ENCODE peak calls at places on chromosome 19, in eight cellular contexts. R is OCI-LY7, U is heart right ventricle, Y is foreskin fibroblast, A is hepatocyte, G is PC-3, E is stomach, F is SK-N-SH. Q is an unnamed sample.

GRCh38 chr19:49150106-49150943 is 4.9 kb downstream of the HRC start:
- DNase-seq in F (peak), R (peak), A (peak), E (peak), G (peak), U (peak), Y (peak), Q (peak)

GRCh38 chr19:49415102-49415809 is 8.0 kb downstream of the PTH2 start:
- DNase-seq in A (no peak), U (no peak), Y (no peak), F (no peak), G (no peak), E (no peak), R (peak), Q (peak)

GRCh38 chr19:45363861-45364459 is 6.4 kb downstream of the ERCC2 start:
- DNase-seq in A (no peak), F (no peak), G (no peak), R (no peak), E (no peak), Y (no peak), U (no peak), Q (no peak)

GRCh38 chr19:17327654-17328516 is 6.8 kb downstream of the ANO8 start:
- DNase-seq in R (no peak), F (peak), Y (no peak), G (no peak), A (peak), E (peak), U (no peak), Q (peak)

GRCh38 chr19:40213251-40213793 is 4.9 kb downstream of the TTC9B start:
- DNase-seq in Y (no peak), F (no peak), E (no peak), R (no peak), U (no peak), G (no peak), A (no peak), Q (no peak)

GRCh38 chr19:55645512-55645881 is 2.0 kb downstream of the ZNF581 start:
- DNase-seq in R (no peak), Y (no peak), F (peak), A (no peak), U (no peak), E (no peak), G (no peak), Q (no peak)

GRCh38 chr19:38012290-38012689 is 105.3 kb downstream of the SIPA1L3 start:
- DNase-seq in G (no peak), A (no peak), Y (no peak), U (no peak), R (no peak), F (no peak), E (no peak), Q (no peak)

GRCh38 chr19:39409886-39410619 is 2.4 kb upstream of the PLEKHG2 start:
- DNase-seq in G (no peak), F (peak), Y (peak), A (peak), U (peak), R (peak), E (peak), Q (peak)

GRCh38 chr19:3512562-3512961 is 6.5 kb downstream of the FZR1 start:
- DNase-seq in A (no peak), F (no peak), R (no peak), E (no peak), U (no peak), Y (no peak), G (no peak), Q (no peak)

GRCh38 chr19:1938071-1938470 is 2.9 kb upstream of the CSNK1G2 start:
- DNase-seq in U (no peak), F (no peak), G (no peak), E (no peak), A (no peak), R (no peak), Y (no peak), Q (no peak)

DNA sequence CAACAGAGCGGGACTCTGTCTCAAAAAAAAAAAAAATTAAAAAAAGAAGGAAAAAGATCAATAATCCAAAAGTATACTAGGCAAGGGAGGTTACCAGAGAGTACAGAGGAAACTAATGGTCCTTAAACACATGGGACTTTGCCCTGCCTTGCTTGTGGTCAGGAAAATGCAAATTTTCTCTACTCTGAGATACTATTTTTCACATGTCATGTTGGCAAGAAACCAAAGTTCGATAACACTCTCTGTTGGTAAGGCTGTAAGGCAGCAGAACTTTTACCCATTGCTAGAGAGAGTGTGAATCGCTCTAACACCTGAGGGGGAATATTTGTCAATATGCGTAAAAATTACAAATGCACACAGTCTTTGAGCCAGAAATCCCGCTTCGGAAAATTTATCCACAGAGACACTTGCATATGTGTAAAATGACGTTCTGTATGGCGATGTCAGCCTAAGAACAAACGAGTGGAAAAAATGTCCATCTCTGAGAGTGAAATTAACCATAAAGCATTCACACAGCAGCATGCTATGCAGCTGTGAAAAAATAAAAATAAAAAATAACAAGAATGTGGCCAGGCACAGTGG is 9.4 kb upstream of the RFX1 start:
- DNase-seq in G (no peak), Y (no peak), E (no peak), U (no peak), F (no peak), A (peak), R (peak), Q (peak)
- H3K4me3 ChIP-seq in G (no peak), Y (no peak), E (no peak), U (no peak), F (no peak), A (no peak), R (peak), Q (peak)

DNA sequence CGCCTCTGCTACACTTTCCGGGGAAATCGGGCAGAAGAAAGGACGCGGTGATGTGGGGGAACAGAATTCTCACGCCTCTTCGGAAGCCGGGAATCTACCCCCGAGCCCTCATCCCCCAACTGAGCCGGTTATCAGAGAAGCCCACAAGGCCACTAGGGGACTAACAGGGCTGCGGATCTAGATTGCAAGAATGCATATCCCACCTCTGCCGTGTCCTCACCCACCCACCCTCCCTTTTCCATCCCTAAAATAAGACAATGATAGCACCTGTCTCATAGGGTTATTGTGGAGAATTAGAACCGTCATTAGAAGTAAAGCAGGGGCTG is 1.1 kb downstream of the IGFLR1 start:
- DNase-seq in E (no peak), Y (no peak), F (no peak), U (no peak), G (no peak), A (no peak), R (no peak), Q (no peak)
- TF ChIP-seq CTCF in E (no peak), Y (no peak), F (no peak), U (no peak), G (no peak), A (no peak), R (no peak), Q (no peak)

DNA sequence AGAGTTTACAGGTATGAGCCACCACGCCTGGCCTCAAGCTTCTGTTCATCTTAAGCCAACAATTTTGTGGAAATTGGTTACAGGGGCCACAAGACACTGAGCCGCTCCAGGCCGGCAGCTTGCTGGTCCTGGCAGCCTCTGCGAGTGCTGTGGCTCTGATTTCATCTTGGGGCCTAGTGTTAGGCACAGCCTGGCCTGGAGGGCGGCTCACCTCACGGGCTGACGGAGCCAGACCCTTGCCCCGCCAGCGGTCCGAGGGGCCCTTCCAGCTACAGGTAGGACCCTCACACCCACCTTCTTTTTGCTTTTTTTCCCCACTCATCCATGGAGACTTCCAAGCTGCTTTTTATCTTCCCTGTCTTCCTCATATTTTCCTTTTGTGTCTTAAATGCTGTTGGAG is 8.6 kb downstream of the ZNF544 start:
- DNase-seq in A (no peak), G (no peak), U (no peak), E (no peak), R (no peak), F (no peak), Y (no peak), Q (no peak)
- H3K4me3 ChIP-seq in A (no peak), G (no peak), U (no peak), E (no peak), R (no peak), F (no peak), Y (no peak), Q (no peak)

GRCh38 chr19:5080030-5080644 is 111.2 kb downstream of the KDM4B start:
- DNase-seq in F (peak), R (no peak), G (no peak), A (no peak), E (no peak), U (no peak), Y (no peak), Q (no peak)
- TF ChIP-seq CTCF in F (no peak), R (no peak), G (no peak), A (no peak), E (no peak), U (no peak), Y (no peak), Q (no peak)

Q was measured in GM12865.